ENCODE peak calls at places on chromosomes 11 and 22, in eight cellular contexts. B, U, S, Z, Y, F, L and J are unnamed samples.

GRCh38 chr22:40057652-40058051 is 62.9 kb downstream of the FAM83F start:
- DNase-seq in B (no peak), U (no peak), S (no peak), Z (no peak), Y (no peak), F (no peak), L (no peak), J (no peak)

GRCh38 chr22:47372596-47373385 is 610.3 kb downstream of the TBC1D22A start:
- DNase-seq in B (no peak), U (no peak), S (no peak), Z (no peak), Y (no peak), F (no peak), L (no peak), J (no peak)

GRCh38 chr22:49457146-49457545 is 370.5 kb downstream of the BRD1 start:
- DNase-seq in B (no peak), U (no peak), S (no peak), Z (no peak), Y (no peak), F (no peak), L (no peak), J (no peak)

GRCh38 chr11:5690736-5691135 is 1.1 kb downstream of the TRIM22 start:
- DNase-seq in B (no peak), U (no peak), S (peak), Z (no peak), Y (no peak), F (peak), L (peak), J (no peak)

GRCh38 chr11:17631702-17632365 is 84.8 kb downstream of the OTOG start:
- DNase-seq in B (no peak), U (no peak), S (no peak), Z (no peak), Y (no peak), F (no peak), L (no peak), J (no peak)

GRCh38 chr11:32891657-32892354 is 805 bp upstream of the QSER1 start:
- DNase-seq in B (no peak), U (no peak), S (peak), Z (no peak), Y (peak), F (no peak), L (peak), J (no peak)

GRCh38 chr22:47607486-47607885 is 845.0 kb downstream of the TBC1D22A start:
- DNase-seq in B (no peak), U (no peak), S (no peak), Z (peak), Y (no peak), F (no peak), L (no peak), J (no peak)

GRCh38 chr22:37818397-37819099 is 4.6 kb upstream of the GALR3 start:
- DNase-seq in B (peak), U (no peak), S (peak), Z (peak), Y (peak), F (peak), L (peak), J (peak)

GRCh38 chr11:110174645-110175310 is 81.6 kb downstream of the ZC3H12C start:
- DNase-seq in B (no peak), U (no peak), S (peak), Z (no peak), Y (no peak), F (peak), L (peak), J (no peak)

GRCh38 chr22:39690901-39691620 is 120.5 kb downstream of the CACNA1I start:
- DNase-seq in B (peak), U (peak), S (no peak), Z (no peak), Y (no peak), F (no peak), L (peak), J (no peak)

GRCh38 chr11:78268516-78269410 is 80.0 kb downstream of the USP35 start:
- DNase-seq in B (no peak), U (no peak), S (peak), Z (peak), Y (no peak), F (no peak), L (peak), J (no peak)

GRCh38 chr22:45526768-45527360 is 24.2 kb downstream of the FBLN1 start:
- DNase-seq in B (no peak), U (peak), S (no peak), Z (no peak), Y (no peak), F (no peak), L (no peak), J (no peak)

GRCh38 chr11:19404787-19405186 is 164.0 kb upstream of the E2F8 start:
- DNase-seq in B (no peak), U (no peak), S (no peak), Z (no peak), Y (no peak), F (no peak), L (no peak), J (no peak)

GRCh38 chr11:12073436-12073835 is 37.0 kb upstream of the MICAL2 start:
- DNase-seq in B (no peak), U (no peak), S (no peak), Z (no peak), Y (no peak), F (no peak), L (no peak), J (no peak)

GRCh38 chr11:71490044-71490730 is 36.9 kb upstream of the KRTAP5-7 start:
- DNase-seq in B (no peak), U (no peak), S (no peak), Z (no peak), Y (no peak), F (no peak), L (no peak), J (no peak)

GRCh38 chr11:19813158-19813879 is 100.7 kb downstream of the NAV2 start:
- DNase-seq in B (no peak), U (no peak), S (no peak), Z (peak), Y (no peak), F (no peak), L (no peak), J (no peak)

GRCh38 chr11:108199446-108200321 is 22.8 kb downstream of the NPAT start:
- DNase-seq in B (peak), U (no peak), S (peak), Z (no peak), Y (peak), F (no peak), L (peak), J (no peak)

GRCh38 chr22:19400881-19401280 is 30.7 kb downstream of the HIRA start:
- DNase-seq in B (no peak), U (no peak), S (no peak), Z (no peak), Y (no peak), F (no peak), L (no peak), J (no peak)

GRCh38 chr11:85844439-85845051 is 10.6 kb upstream of the CCDC83 start:
- DNase-seq in B (no peak), U (no peak), S (peak), Z (no peak), Y (no peak), F (peak), L (peak), J (no peak)

GRCh38 chr11:40722179-40722795 is 737.2 kb downstream of the LRRC4C start:
- DNase-seq in B (no peak), U (no peak), S (no peak), Z (no peak), Y (no peak), F (no peak), L (peak), J (peak)

GRCh38 chr11:2318123-2318522 is 16.3 kb downstream of the TSPAN32 start:
- DNase-seq in B (no peak), U (no peak), S (no peak), Z (no peak), Y (no peak), F (no peak), L (no peak), J (no peak)

GRCh38 chr11:10600570-10601248 is 32.2 kb upstream of the LYVE1 start:
- DNase-seq in B (no peak), U (no peak), S (no peak), Z (peak), Y (no peak), F (no peak), L (no peak), J (no peak)

GRCh38 chr11:131027501-131027900 is 111.2 kb upstream of the SNX19 start:
- DNase-seq in B (no peak), U (no peak), S (no peak), Z (no peak), Y (no peak), F (no peak), L (no peak), J (no peak)

GRCh38 chr11:131938321-131938751 is 567.9 kb downstream of the NTM start:
- DNase-seq in B (no peak), U (peak), S (no peak), Z (no peak), Y (no peak), F (no peak), L (no peak), J (no peak)

GRCh38 chr11:128688896-128689546 is 4.9 kb upstream of the FLI1 start:
- DNase-seq in B (no peak), U (no peak), S (no peak), Z (no peak), Y (no peak), F (no peak), L (no peak), J (no peak)